ENCODE peak calls at places on chromosome 1, in five cellular contexts. One of them, this sample, is unnamed.

GRCh38 chr1:3775498-3776230 is 3.1 kb downstream of the SMIM1 start:
- DNase-seq in aorta: no peak
- DNase-seq in hepatocyte: peak; percentile 78
- DNase-seq in ovary: peak; percentile 80
- DNase-seq in heart left ventricle: no peak
- DNase-seq in this sample: peak; percentile 57

GRCh38 chr1:65077369-65077768 is 70.6 kb upstream of the AK4 start:
- DNase-seq in heart left ventricle: no peak
- DNase-seq in hepatocyte: no peak
- DNase-seq in aorta: no peak
- DNase-seq in ovary: no peak
- DNase-seq in this sample: no peak

GRCh38 chr1:66295821-66296220 is 238.1 kb upstream of the SGIP1 start:
- DNase-seq in heart left ventricle: no peak
- DNase-seq in hepatocyte: no peak
- DNase-seq in aorta: no peak
- DNase-seq in ovary: no peak
- DNase-seq in this sample: no peak

GRCh38 chr1:185401019-185401418 is 84.0 kb upstream of the IVNS1ABP start:
- DNase-seq in hepatocyte: no peak
- DNase-seq in heart left ventricle: no peak
- DNase-seq in ovary: no peak
- DNase-seq in aorta: no peak
- DNase-seq in this sample: no peak

GRCh38 chr1:74686941-74687340 is 13.3 kb upstream of the ERICH3 start:
- DNase-seq in heart left ventricle: no peak
- DNase-seq in hepatocyte: no peak
- DNase-seq in ovary: no peak
- DNase-seq in aorta: no peak
- DNase-seq in this sample: no peak

GRCh38 chr1:168408531-168409242 is 128.0 kb downstream of the TBX19 start:
- DNase-seq in ovary: no peak
- DNase-seq in aorta: no peak
- DNase-seq in heart left ventricle: no peak
- DNase-seq in hepatocyte: peak; percentile 63
- DNase-seq in this sample: no peak

GRCh38 chr1:85450832-85451231 is 14.1 kb downstream of the DDAH1 start:
- DNase-seq in ovary: no peak
- DNase-seq in hepatocyte: no peak
- DNase-seq in aorta: no peak
- DNase-seq in heart left ventricle: no peak
- DNase-seq in this sample: no peak

GRCh38 chr1:17213433-17214148 is 8.7 kb downstream of the PADI1 start:
- DNase-seq in heart left ventricle: no peak
- DNase-seq in hepatocyte: no peak
- DNase-seq in aorta: no peak
- DNase-seq in ovary: no peak
- DNase-seq in this sample: no peak

GRCh38 chr1:16122361-16122881 is 33.4 kb downstream of the EPHA2 start:
- DNase-seq in aorta: peak; percentile 65
- DNase-seq in heart left ventricle: peak; percentile 33
- DNase-seq in hepatocyte: no peak
- DNase-seq in ovary: no peak
- DNase-seq in this sample: no peak

GRCh38 chr1:25796807-25797458 is 3.1 kb upstream of the SELENON start:
- DNase-seq in hepatocyte: peak; percentile 91
- DNase-seq in heart left ventricle: peak; percentile 91
- DNase-seq in ovary: peak; percentile 86
- DNase-seq in aorta: peak; percentile 95
- DNase-seq in this sample: peak; percentile 87

GRCh38 chr1:23421343-23421742 is 3.2 kb downstream of the TCEA3 start:
- DNase-seq in heart left ventricle: no peak
- DNase-seq in ovary: no peak
- DNase-seq in hepatocyte: no peak
- DNase-seq in aorta: no peak
- DNase-seq in this sample: no peak

GRCh38 chr1:12595839-12596821 is 21.9 kb downstream of the DHRS3 start:
- DNase-seq in ovary: peak; percentile 85
- DNase-seq in hepatocyte: peak; percentile 95
- DNase-seq in heart left ventricle: peak; percentile 93
- DNase-seq in aorta: peak; percentile 96
- DNase-seq in this sample: peak; percentile 91

DNA sequence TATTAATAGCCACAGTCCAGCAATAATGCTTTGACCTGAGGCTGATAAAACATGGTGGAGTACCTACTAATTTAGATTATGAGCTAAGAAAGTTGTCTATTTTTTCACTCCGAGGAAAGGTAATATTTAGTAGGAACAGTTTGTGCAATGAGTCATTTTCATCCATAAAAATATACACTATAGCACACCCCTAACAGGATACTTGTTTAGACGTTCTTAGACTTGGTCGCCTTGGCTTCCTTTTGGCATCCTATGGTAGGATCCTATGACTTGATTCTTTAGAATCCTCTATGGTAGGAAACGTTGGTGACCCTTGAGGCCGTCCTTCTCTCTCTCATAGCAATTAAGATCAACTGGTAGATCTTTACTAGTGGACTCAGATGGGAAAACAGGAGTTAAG is 81.8 kb downstream of the RGS7 start:
- DNase-seq in aorta: no peak
- DNase-seq in hepatocyte: no peak
- DNase-seq in heart left ventricle: no peak
- DNase-seq in ovary: no peak
- DNase-seq in this sample: no peak
- H3K4me3 ChIP-seq in aorta: no peak overlapping the region
- H3K4me3 ChIP-seq in hepatocyte: no peak overlapping the region
- H3K4me3 ChIP-seq in heart left ventricle: no peak overlapping the region
- H3K4me3 ChIP-seq in ovary: no peak overlapping the region
- H3K4me3 ChIP-seq in this sample: no peak overlapping the region

GRCh38 chr1:217273866-217274265 is 357.0 kb downstream of the GPATCH2 start:
- DNase-seq in heart left ventricle: no peak
- DNase-seq in hepatocyte: no peak
- DNase-seq in aorta: no peak
- DNase-seq in ovary: no peak
- DNase-seq in this sample: no peak

GRCh38 chr1:217275617-217276398 is 355.1 kb downstream of the GPATCH2 start:
- DNase-seq in hepatocyte: no peak
- DNase-seq in ovary: no peak
- DNase-seq in heart left ventricle: no peak
- DNase-seq in aorta: no peak
- DNase-seq in this sample: no peak

GRCh38 chr1:217272385-217272784 is 358.5 kb downstream of the GPATCH2 start:
- DNase-seq in aorta: no peak
- DNase-seq in hepatocyte: no peak
- DNase-seq in heart left ventricle: no peak
- DNase-seq in ovary: no peak
- DNase-seq in this sample: no peak

GRCh38 chr1:217274416-217274815 is 356.5 kb downstream of the GPATCH2 start:
- DNase-seq in aorta: no peak
- DNase-seq in hepatocyte: no peak
- DNase-seq in heart left ventricle: no peak
- DNase-seq in ovary: no peak
- DNase-seq in this sample: no peak

DNA sequence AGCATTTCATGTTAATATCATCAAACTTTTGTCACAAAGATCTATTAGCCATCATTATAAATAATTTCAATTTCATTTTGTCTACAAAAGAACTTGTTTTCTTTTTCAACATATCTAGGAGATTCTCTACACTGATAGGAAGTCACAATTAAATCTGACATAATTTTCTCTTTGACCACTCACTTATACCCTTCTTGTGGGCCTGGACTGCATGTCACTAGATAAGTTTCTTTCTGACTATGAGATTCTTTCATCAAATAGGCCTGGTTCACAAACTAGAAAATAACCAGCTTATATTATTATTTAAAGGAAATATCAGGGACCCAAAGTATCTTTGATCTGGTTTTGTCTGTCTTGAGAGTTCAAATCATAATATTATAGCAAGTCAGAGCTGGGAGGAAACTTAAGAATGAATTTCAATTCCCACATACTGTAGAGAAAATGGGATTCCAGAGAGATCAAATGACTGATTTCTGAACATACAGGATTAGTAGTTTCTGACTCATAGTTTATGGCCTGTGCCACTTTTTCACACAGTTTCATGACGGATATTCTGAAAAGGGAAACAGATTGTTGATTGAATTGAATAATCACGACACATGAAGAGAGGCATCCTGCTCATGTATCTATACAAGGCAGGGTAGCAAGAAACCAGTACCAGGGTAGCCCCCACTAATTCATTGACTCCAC is 355.8 kb downstream of the GPATCH2 start:
- DNase-seq in hepatocyte: no peak
- DNase-seq in ovary: no peak
- DNase-seq in heart left ventricle: no peak
- DNase-seq in aorta: no peak
- DNase-seq in this sample: no peak
- H3K4me3 ChIP-seq in hepatocyte: no peak overlapping the region
- H3K4me3 ChIP-seq in ovary: no peak overlapping the region
- H3K4me3 ChIP-seq in heart left ventricle: no peak overlapping the region
- H3K4me3 ChIP-seq in aorta: no peak overlapping the region
- H3K4me3 ChIP-seq in this sample: no peak overlapping the region

GRCh38 chr1:51420867-51421627 is 90.7 kb upstream of the TTC39A start:
- DNase-seq in heart left ventricle: no peak
- DNase-seq in ovary: no peak
- DNase-seq in hepatocyte: no peak
- DNase-seq in aorta: no peak
- DNase-seq in this sample: no peak
- H3K4me3 ChIP-seq in heart left ventricle: no peak overlapping the region
- H3K4me3 ChIP-seq in ovary: no peak overlapping the region
- H3K4me3 ChIP-seq in hepatocyte: no peak overlapping the region
- H3K4me3 ChIP-seq in aorta: peak overlapping the region; percentile 34
- H3K4me3 ChIP-seq in this sample: peak overlapping the region; percentile 52

GRCh38 chr1:198620198-198620597 is 18.6 kb upstream of the PTPRC start:
- DNase-seq in aorta: no peak
- DNase-seq in heart left ventricle: no peak
- DNase-seq in hepatocyte: no peak
- DNase-seq in ovary: no peak
- DNase-seq in this sample: no peak

GRCh38 chr1:198623920-198624647 is 14.8 kb upstream of the PTPRC start:
- DNase-seq in hepatocyte: no peak
- DNase-seq in ovary: no peak
- DNase-seq in aorta: no peak
- DNase-seq in heart left ventricle: no peak
- DNase-seq in this sample: no peak

GRCh38 chr1:198620951-198621824 is 17.7 kb upstream of the PTPRC start:
- DNase-seq in hepatocyte: no peak
- DNase-seq in heart left ventricle: peak; percentile 34
- DNase-seq in ovary: no peak
- DNase-seq in aorta: no peak
- DNase-seq in this sample: no peak

GRCh38 chr1:198624648-198624980 is 14.2 kb upstream of the PTPRC start:
- DNase-seq in hepatocyte: no peak
- DNase-seq in ovary: no peak
- DNase-seq in aorta: no peak
- DNase-seq in heart left ventricle: no peak
- DNase-seq in this sample: no peak

GRCh38 chr1:198622532-198623218 is 16.2 kb upstream of the PTPRC start:
- DNase-seq in hepatocyte: no peak
- DNase-seq in heart left ventricle: no peak
- DNase-seq in aorta: no peak
- DNase-seq in ovary: no peak
- DNase-seq in this sample: no peak
- H3K4me3 ChIP-seq in hepatocyte: no peak overlapping the region
- H3K4me3 ChIP-seq in heart left ventricle: no peak overlapping the region
- H3K4me3 ChIP-seq in aorta: no peak overlapping the region
- H3K4me3 ChIP-seq in ovary: no peak overlapping the region
- H3K4me3 ChIP-seq in this sample: no peak overlapping the region

GRCh38 chr1:97902067-97902466 is 18.8 kb downstream of the DPYD start:
- DNase-seq in hepatocyte: no peak
- DNase-seq in heart left ventricle: no peak
- DNase-seq in aorta: no peak
- DNase-seq in ovary: no peak
- DNase-seq in this sample: no peak

GRCh38 chr1:97904528-97904927 is 16.3 kb downstream of the DPYD start:
- DNase-seq in ovary: no peak
- DNase-seq in aorta: no peak
- DNase-seq in hepatocyte: no peak
- DNase-seq in heart left ventricle: no peak
- DNase-seq in this sample: no peak

GRCh38 chr1:97903626-97904025 is 17.2 kb downstream of the DPYD start:
- DNase-seq in hepatocyte: no peak
- DNase-seq in ovary: no peak
- DNase-seq in aorta: no peak
- DNase-seq in heart left ventricle: no peak
- DNase-seq in this sample: no peak

GRCh38 chr1:97898948-97899347 is 21.9 kb downstream of the DPYD start:
- DNase-seq in aorta: no peak
- DNase-seq in ovary: no peak
- DNase-seq in heart left ventricle: no peak
- DNase-seq in hepatocyte: no peak
- DNase-seq in this sample: no peak

DNA sequence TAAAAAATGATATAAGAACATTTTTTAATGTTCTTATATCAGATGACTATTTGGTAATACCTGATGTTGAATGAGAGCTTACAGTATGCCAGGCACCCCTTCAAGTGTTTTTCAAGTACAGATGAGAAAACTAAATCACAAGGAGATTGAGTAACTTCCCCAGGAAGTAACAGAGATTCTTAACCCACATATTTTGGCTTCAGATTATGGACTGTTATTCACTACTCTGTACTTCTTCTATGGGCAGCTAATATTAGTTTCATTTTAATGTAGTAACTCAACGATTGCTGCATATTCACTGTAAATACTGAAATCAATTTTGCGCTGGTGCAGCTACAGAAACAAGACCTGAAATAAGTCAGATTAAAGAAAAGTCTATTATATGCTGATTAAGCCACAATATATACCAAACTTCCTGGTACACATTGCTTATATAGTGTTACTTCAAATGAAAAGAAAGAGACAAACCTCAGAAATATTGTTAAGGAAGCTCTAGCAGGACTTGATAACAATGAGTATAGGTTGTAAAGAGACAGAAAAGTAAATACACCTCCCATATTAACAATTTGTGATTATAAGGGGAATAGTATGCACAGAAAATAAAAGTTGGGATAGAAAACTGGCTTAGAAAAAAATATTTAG is 19.7 kb downstream of the DPYD start:
- DNase-seq in heart left ventricle: no peak
- DNase-seq in aorta: no peak
- DNase-seq in hepatocyte: no peak
- DNase-seq in ovary: no peak
- DNase-seq in this sample: no peak
- H3K4me3 ChIP-seq in heart left ventricle: peak overlapping the region; percentile 7
- H3K4me3 ChIP-seq in aorta: no peak overlapping the region
- H3K4me3 ChIP-seq in hepatocyte: no peak overlapping the region
- H3K4me3 ChIP-seq in ovary: no peak overlapping the region
- H3K4me3 ChIP-seq in this sample: peak overlapping the region; percentile 18

This sample was measured in left ventricle myocardium inferior.